ENCODE peak calls at places on chromosomes 13 and 19, in four cellular contexts. One of them, this sample, is unnamed.

GRCh38 chr19:48321622-48322591 is 3.4 kb upstream of the EMP3 start:
- DNase-seq in epithelial cell of prostate: peak; percentile 87
- DNase-seq in smooth muscle cell of the brain vasculature: peak; percentile 93
- DNase-seq in activated naive CD8-positive, alpha-beta T cell treated with anti-CD3 and anti-CD28 coated beads, Interleukin-2, amount 50 U/mL, for 24 hours: peak; percentile 99
- DNase-seq in this sample: peak; percentile 99

GRCh38 chr19:30969586-30969985 is 379.6 kb downstream of the TSHZ3 start:
- DNase-seq in epithelial cell of prostate: no peak
- DNase-seq in activated naive CD8-positive, alpha-beta T cell treated with anti-CD3 and anti-CD28 coated beads, Interleukin-2, amount 50 U/mL, for 24 hours: no peak
- DNase-seq in smooth muscle cell of the brain vasculature: no peak
- DNase-seq in this sample: no peak

GRCh38 chr19:2290441-2291184 is 8.6 kb upstream of the PEAK3 start:
- DNase-seq in epithelial cell of prostate: no peak
- DNase-seq in smooth muscle cell of the brain vasculature: no peak
- DNase-seq in activated naive CD8-positive, alpha-beta T cell treated with anti-CD3 and anti-CD28 coated beads, Interleukin-2, amount 50 U/mL, for 24 hours: no peak
- DNase-seq in this sample: peak; percentile 43

GRCh38 chr19:18091217-18091608 is 4.5 kb upstream of the IL12RB1 start:
- DNase-seq in smooth muscle cell of the brain vasculature: no peak
- DNase-seq in epithelial cell of prostate: no peak
- DNase-seq in activated naive CD8-positive, alpha-beta T cell treated with anti-CD3 and anti-CD28 coated beads, Interleukin-2, amount 50 U/mL, for 24 hours: peak; percentile 88
- DNase-seq in this sample: peak; percentile 89

GRCh38 chr19:10036601-10037071 is 23.4 kb downstream of the RDH8 start:
- DNase-seq in smooth muscle cell of the brain vasculature: no peak
- DNase-seq in activated naive CD8-positive, alpha-beta T cell treated with anti-CD3 and anti-CD28 coated beads, Interleukin-2, amount 50 U/mL, for 24 hours: no peak
- DNase-seq in epithelial cell of prostate: no peak
- DNase-seq in this sample: no peak

GRCh38 chr19:24101459-24102122 is 14.6 kb downstream of the ZNF254 start:
- DNase-seq in smooth muscle cell of the brain vasculature: no peak
- DNase-seq in activated naive CD8-positive, alpha-beta T cell treated with anti-CD3 and anti-CD28 coated beads, Interleukin-2, amount 50 U/mL, for 24 hours: no peak
- DNase-seq in epithelial cell of prostate: no peak
- DNase-seq in this sample: no peak

GRCh38 chr13:30679483-30680330 is 55.6 kb upstream of the ALOX5AP start:
- DNase-seq in smooth muscle cell of the brain vasculature: no peak
- DNase-seq in epithelial cell of prostate: no peak
- DNase-seq in activated naive CD8-positive, alpha-beta T cell treated with anti-CD3 and anti-CD28 coated beads, Interleukin-2, amount 50 U/mL, for 24 hours: no peak
- DNase-seq in this sample: no peak

GRCh38 chr13:113860579-113861432 is 3.1 kb downstream of the GAS6 start:
- DNase-seq in smooth muscle cell of the brain vasculature: no peak
- DNase-seq in epithelial cell of prostate: no peak
- DNase-seq in activated naive CD8-positive, alpha-beta T cell treated with anti-CD3 and anti-CD28 coated beads, Interleukin-2, amount 50 U/mL, for 24 hours: no peak
- DNase-seq in this sample: no peak

GRCh38 chr19:48596679-48597465 is 9.7 kb upstream of the SPACA4 start:
- DNase-seq in smooth muscle cell of the brain vasculature: no peak
- DNase-seq in activated naive CD8-positive, alpha-beta T cell treated with anti-CD3 and anti-CD28 coated beads, Interleukin-2, amount 50 U/mL, for 24 hours: peak; percentile 22
- DNase-seq in epithelial cell of prostate: no peak
- DNase-seq in this sample: no peak

GRCh38 chr19:33143897-33144405 is 12.0 kb downstream of the WDR88 start:
- DNase-seq in activated naive CD8-positive, alpha-beta T cell treated with anti-CD3 and anti-CD28 coated beads, Interleukin-2, amount 50 U/mL, for 24 hours: peak; percentile 63
- DNase-seq in epithelial cell of prostate: no peak
- DNase-seq in smooth muscle cell of the brain vasculature: no peak
- DNase-seq in this sample: peak; percentile 74

GRCh38 chr13:34031629-34032028 is 213.7 kb downstream of the RFC3 start:
- DNase-seq in smooth muscle cell of the brain vasculature: no peak
- DNase-seq in activated naive CD8-positive, alpha-beta T cell treated with anti-CD3 and anti-CD28 coated beads, Interleukin-2, amount 50 U/mL, for 24 hours: no peak
- DNase-seq in epithelial cell of prostate: no peak
- DNase-seq in this sample: no peak